ENCODE peak calls at places on chromosomes 13 and 19, in ten cellular contexts. One of them, this sample, is unnamed.

GRCh38 chr13:90632184-90632583 is 715.3 kb upstream of the MIR17HG start:
- DNase-seq in amygdala: no peak
- DNase-seq in activated naive CD4-positive, alpha-beta T cell treated with Interleukin-2 at 50 U/mL for 16 hours: no peak
- DNase-seq in ascending aorta: no peak
- DNase-seq in activated CD8-positive, alpha-beta T cell treated with anti-CD3 and anti-CD28 coated beads for 36 hours: no peak
- DNase-seq in stimulated activated naive CD4-positive, alpha-beta T cell: no peak
- DNase-seq in T-helper 1 cell: no peak
- DNase-seq in activated naive CD8-positive, alpha-beta T cell treated with anti-CD3 and anti-CD28 coated beads for 36 hours: no peak
- DNase-seq in astrocyte of the hippocampus: no peak
- DNase-seq in activated CD4-positive, alpha-beta T cell treated with anti-CD3 and anti-CD28 coated beads, Interleukin-2, amount 50 U/mL, for 24 hours: no peak
- DNase-seq in this sample: no peak

GRCh38 chr19:1456121-1456900 is 6.4 kb downstream of the APC2 start:
- DNase-seq in T-helper 1 cell: no peak
- DNase-seq in activated naive CD4-positive, alpha-beta T cell treated with Interleukin-2 at 50 U/mL for 16 hours: no peak
- DNase-seq in astrocyte of the hippocampus: no peak
- DNase-seq in activated CD4-positive, alpha-beta T cell treated with anti-CD3 and anti-CD28 coated beads, Interleukin-2, amount 50 U/mL, for 24 hours: no peak
- DNase-seq in activated CD8-positive, alpha-beta T cell treated with anti-CD3 and anti-CD28 coated beads for 36 hours: no peak
- DNase-seq in activated naive CD8-positive, alpha-beta T cell treated with anti-CD3 and anti-CD28 coated beads for 36 hours: no peak
- DNase-seq in amygdala: no peak
- DNase-seq in ascending aorta: no peak
- DNase-seq in stimulated activated naive CD4-positive, alpha-beta T cell: no peak
- DNase-seq in this sample: no peak

GRCh38 chr19:2083174-2083854 is 12.8 kb downstream of the MOB3A start:
- DNase-seq in activated CD4-positive, alpha-beta T cell treated with anti-CD3 and anti-CD28 coated beads, Interleukin-2, amount 50 U/mL, for 24 hours: no peak
- DNase-seq in stimulated activated naive CD4-positive, alpha-beta T cell: peak
- DNase-seq in astrocyte of the hippocampus: no peak
- DNase-seq in ascending aorta: no peak
- DNase-seq in activated CD8-positive, alpha-beta T cell treated with anti-CD3 and anti-CD28 coated beads for 36 hours: peak
- DNase-seq in T-helper 1 cell: peak
- DNase-seq in activated naive CD4-positive, alpha-beta T cell treated with Interleukin-2 at 50 U/mL for 16 hours: peak
- DNase-seq in activated naive CD8-positive, alpha-beta T cell treated with anti-CD3 and anti-CD28 coated beads for 36 hours: peak
- DNase-seq in amygdala: no peak
- DNase-seq in this sample: no peak

GRCh38 chr13:110512198-110512740 is 49.3 kb downstream of the RAB20 start:
- DNase-seq in amygdala: no peak
- DNase-seq in activated CD4-positive, alpha-beta T cell treated with anti-CD3 and anti-CD28 coated beads, Interleukin-2, amount 50 U/mL, for 24 hours: no peak
- DNase-seq in astrocyte of the hippocampus: no peak
- DNase-seq in ascending aorta: no peak
- DNase-seq in activated naive CD8-positive, alpha-beta T cell treated with anti-CD3 and anti-CD28 coated beads for 36 hours: no peak
- DNase-seq in stimulated activated naive CD4-positive, alpha-beta T cell: no peak
- DNase-seq in activated naive CD4-positive, alpha-beta T cell treated with Interleukin-2 at 50 U/mL for 16 hours: no peak
- DNase-seq in activated CD8-positive, alpha-beta T cell treated with anti-CD3 and anti-CD28 coated beads for 36 hours: no peak
- DNase-seq in T-helper 1 cell: no peak
- DNase-seq in this sample: no peak

GRCh38 chr19:44640518-44640917 is 3.2 kb upstream of the PVR start:
- DNase-seq in activated naive CD8-positive, alpha-beta T cell treated with anti-CD3 and anti-CD28 coated beads for 36 hours: no peak
- DNase-seq in activated CD8-positive, alpha-beta T cell treated with anti-CD3 and anti-CD28 coated beads for 36 hours: no peak
- DNase-seq in stimulated activated naive CD4-positive, alpha-beta T cell: no peak
- DNase-seq in activated CD4-positive, alpha-beta T cell treated with anti-CD3 and anti-CD28 coated beads, Interleukin-2, amount 50 U/mL, for 24 hours: no peak
- DNase-seq in amygdala: no peak
- DNase-seq in astrocyte of the hippocampus: peak
- DNase-seq in T-helper 1 cell: no peak
- DNase-seq in activated naive CD4-positive, alpha-beta T cell treated with Interleukin-2 at 50 U/mL for 16 hours: no peak
- DNase-seq in ascending aorta: no peak
- DNase-seq in this sample: no peak

GRCh38 chr13:37775871-37776270 is 93.7 kb downstream of the TRPC4 start:
- DNase-seq in stimulated activated naive CD4-positive, alpha-beta T cell: no peak
- DNase-seq in activated CD8-positive, alpha-beta T cell treated with anti-CD3 and anti-CD28 coated beads for 36 hours: no peak
- DNase-seq in amygdala: no peak
- DNase-seq in activated naive CD4-positive, alpha-beta T cell treated with Interleukin-2 at 50 U/mL for 16 hours: no peak
- DNase-seq in T-helper 1 cell: no peak
- DNase-seq in activated naive CD8-positive, alpha-beta T cell treated with anti-CD3 and anti-CD28 coated beads for 36 hours: no peak
- DNase-seq in astrocyte of the hippocampus: peak
- DNase-seq in ascending aorta: no peak
- DNase-seq in activated CD4-positive, alpha-beta T cell treated with anti-CD3 and anti-CD28 coated beads, Interleukin-2, amount 50 U/mL, for 24 hours: no peak
- DNase-seq in this sample: no peak

GRCh38 chr19:41696402-41697197 is 8.5 kb upstream of the CEACAM7 start:
- DNase-seq in activated CD4-positive, alpha-beta T cell treated with anti-CD3 and anti-CD28 coated beads, Interleukin-2, amount 50 U/mL, for 24 hours: no peak
- DNase-seq in ascending aorta: no peak
- DNase-seq in T-helper 1 cell: no peak
- DNase-seq in activated naive CD8-positive, alpha-beta T cell treated with anti-CD3 and anti-CD28 coated beads for 36 hours: no peak
- DNase-seq in astrocyte of the hippocampus: peak
- DNase-seq in activated naive CD4-positive, alpha-beta T cell treated with Interleukin-2 at 50 U/mL for 16 hours: no peak
- DNase-seq in amygdala: no peak
- DNase-seq in stimulated activated naive CD4-positive, alpha-beta T cell: no peak
- DNase-seq in activated CD8-positive, alpha-beta T cell treated with anti-CD3 and anti-CD28 coated beads for 36 hours: peak
- DNase-seq in this sample: no peak

GRCh38 chr13:26616126-26616525 is 58.6 kb downstream of the WASF3 start:
- DNase-seq in ascending aorta: no peak
- DNase-seq in activated naive CD4-positive, alpha-beta T cell treated with Interleukin-2 at 50 U/mL for 16 hours: no peak
- DNase-seq in activated naive CD8-positive, alpha-beta T cell treated with anti-CD3 and anti-CD28 coated beads for 36 hours: no peak
- DNase-seq in stimulated activated naive CD4-positive, alpha-beta T cell: no peak
- DNase-seq in amygdala: no peak
- DNase-seq in astrocyte of the hippocampus: peak
- DNase-seq in activated CD4-positive, alpha-beta T cell treated with anti-CD3 and anti-CD28 coated beads, Interleukin-2, amount 50 U/mL, for 24 hours: no peak
- DNase-seq in T-helper 1 cell: no peak
- DNase-seq in activated CD8-positive, alpha-beta T cell treated with anti-CD3 and anti-CD28 coated beads for 36 hours: no peak
- DNase-seq in this sample: no peak

GRCh38 chr19:33408538-33408937 is 35.0 kb downstream of the CEBPG start:
- DNase-seq in activated naive CD8-positive, alpha-beta T cell treated with anti-CD3 and anti-CD28 coated beads for 36 hours: no peak
- DNase-seq in activated CD4-positive, alpha-beta T cell treated with anti-CD3 and anti-CD28 coated beads, Interleukin-2, amount 50 U/mL, for 24 hours: no peak
- DNase-seq in ascending aorta: no peak
- DNase-seq in activated naive CD4-positive, alpha-beta T cell treated with Interleukin-2 at 50 U/mL for 16 hours: no peak
- DNase-seq in astrocyte of the hippocampus: no peak
- DNase-seq in activated CD8-positive, alpha-beta T cell treated with anti-CD3 and anti-CD28 coated beads for 36 hours: no peak
- DNase-seq in stimulated activated naive CD4-positive, alpha-beta T cell: no peak
- DNase-seq in T-helper 1 cell: no peak
- DNase-seq in amygdala: no peak
- DNase-seq in this sample: no peak

GRCh38 chr13:39263033-39263432 is 224.8 kb downstream of the NHLRC3 start:
- DNase-seq in astrocyte of the hippocampus: peak
- DNase-seq in activated CD4-positive, alpha-beta T cell treated with anti-CD3 and anti-CD28 coated beads, Interleukin-2, amount 50 U/mL, for 24 hours: no peak
- DNase-seq in T-helper 1 cell: peak
- DNase-seq in stimulated activated naive CD4-positive, alpha-beta T cell: no peak
- DNase-seq in activated naive CD8-positive, alpha-beta T cell treated with anti-CD3 and anti-CD28 coated beads for 36 hours: peak
- DNase-seq in ascending aorta: no peak
- DNase-seq in amygdala: peak
- DNase-seq in activated CD8-positive, alpha-beta T cell treated with anti-CD3 and anti-CD28 coated beads for 36 hours: peak
- DNase-seq in activated naive CD4-positive, alpha-beta T cell treated with Interleukin-2 at 50 U/mL for 16 hours: peak
- DNase-seq in this sample: peak

GRCh38 chr19:403221-404036 is 5.5 kb downstream of the C2CD4C start:
- DNase-seq in T-helper 1 cell: no peak
- DNase-seq in activated naive CD4-positive, alpha-beta T cell treated with Interleukin-2 at 50 U/mL for 16 hours: no peak
- DNase-seq in amygdala: no peak
- DNase-seq in activated CD8-positive, alpha-beta T cell treated with anti-CD3 and anti-CD28 coated beads for 36 hours: no peak
- DNase-seq in activated CD4-positive, alpha-beta T cell treated with anti-CD3 and anti-CD28 coated beads, Interleukin-2, amount 50 U/mL, for 24 hours: no peak
- DNase-seq in ascending aorta: no peak
- DNase-seq in astrocyte of the hippocampus: no peak
- DNase-seq in activated naive CD8-positive, alpha-beta T cell treated with anti-CD3 and anti-CD28 coated beads for 36 hours: no peak
- DNase-seq in stimulated activated naive CD4-positive, alpha-beta T cell: no peak
- DNase-seq in this sample: peak

GRCh38 chr13:19606152-19606551 is 27.3 kb upstream of the MPHOSPH8 start:
- DNase-seq in stimulated activated naive CD4-positive, alpha-beta T cell: no peak
- DNase-seq in astrocyte of the hippocampus: no peak
- DNase-seq in ascending aorta: no peak
- DNase-seq in activated CD8-positive, alpha-beta T cell treated with anti-CD3 and anti-CD28 coated beads for 36 hours: no peak
- DNase-seq in amygdala: no peak
- DNase-seq in activated naive CD4-positive, alpha-beta T cell treated with Interleukin-2 at 50 U/mL for 16 hours: no peak
- DNase-seq in activated CD4-positive, alpha-beta T cell treated with anti-CD3 and anti-CD28 coated beads, Interleukin-2, amount 50 U/mL, for 24 hours: no peak
- DNase-seq in T-helper 1 cell: no peak
- DNase-seq in activated naive CD8-positive, alpha-beta T cell treated with anti-CD3 and anti-CD28 coated beads for 36 hours: no peak
- DNase-seq in this sample: no peak

GRCh38 chr19:11482384-11483050 is 1.7 kb upstream of the ELAVL3 start:
- DNase-seq in activated naive CD8-positive, alpha-beta T cell treated with anti-CD3 and anti-CD28 coated beads for 36 hours: peak
- DNase-seq in T-helper 1 cell: peak
- DNase-seq in activated naive CD4-positive, alpha-beta T cell treated with Interleukin-2 at 50 U/mL for 16 hours: peak
- DNase-seq in activated CD4-positive, alpha-beta T cell treated with anti-CD3 and anti-CD28 coated beads, Interleukin-2, amount 50 U/mL, for 24 hours: peak
- DNase-seq in stimulated activated naive CD4-positive, alpha-beta T cell: peak
- DNase-seq in ascending aorta: peak
- DNase-seq in activated CD8-positive, alpha-beta T cell treated with anti-CD3 and anti-CD28 coated beads for 36 hours: peak
- DNase-seq in amygdala: peak
- DNase-seq in astrocyte of the hippocampus: peak
- DNase-seq in this sample: peak

GRCh38 chr13:95641291-95641811 is 3.2 kb downstream of the DZIP1 start:
- DNase-seq in amygdala: no peak
- DNase-seq in astrocyte of the hippocampus: peak
- DNase-seq in activated naive CD4-positive, alpha-beta T cell treated with Interleukin-2 at 50 U/mL for 16 hours: no peak
- DNase-seq in T-helper 1 cell: no peak
- DNase-seq in ascending aorta: no peak
- DNase-seq in activated CD4-positive, alpha-beta T cell treated with anti-CD3 and anti-CD28 coated beads, Interleukin-2, amount 50 U/mL, for 24 hours: no peak
- DNase-seq in stimulated activated naive CD4-positive, alpha-beta T cell: no peak
- DNase-seq in activated CD8-positive, alpha-beta T cell treated with anti-CD3 and anti-CD28 coated beads for 36 hours: no peak
- DNase-seq in activated naive CD8-positive, alpha-beta T cell treated with anti-CD3 and anti-CD28 coated beads for 36 hours: no peak
- DNase-seq in this sample: peak

GRCh38 chr13:72255908-72256307 is 388.9 kb upstream of the DACH1 start:
- DNase-seq in activated CD8-positive, alpha-beta T cell treated with anti-CD3 and anti-CD28 coated beads for 36 hours: peak
- DNase-seq in activated naive CD4-positive, alpha-beta T cell treated with Interleukin-2 at 50 U/mL for 16 hours: no peak
- DNase-seq in T-helper 1 cell: no peak
- DNase-seq in ascending aorta: no peak
- DNase-seq in activated naive CD8-positive, alpha-beta T cell treated with anti-CD3 and anti-CD28 coated beads for 36 hours: no peak
- DNase-seq in activated CD4-positive, alpha-beta T cell treated with anti-CD3 and anti-CD28 coated beads, Interleukin-2, amount 50 U/mL, for 24 hours: no peak
- DNase-seq in stimulated activated naive CD4-positive, alpha-beta T cell: no peak
- DNase-seq in astrocyte of the hippocampus: peak
- DNase-seq in amygdala: peak
- DNase-seq in this sample: peak

GRCh38 chr13:55554741-55555140 is 1586.0 kb upstream of the PRR20A start:
- DNase-seq in amygdala: no peak
- DNase-seq in T-helper 1 cell: no peak
- DNase-seq in activated CD4-positive, alpha-beta T cell treated with anti-CD3 and anti-CD28 coated beads, Interleukin-2, amount 50 U/mL, for 24 hours: no peak
- DNase-seq in astrocyte of the hippocampus: no peak
- DNase-seq in stimulated activated naive CD4-positive, alpha-beta T cell: no peak
- DNase-seq in activated CD8-positive, alpha-beta T cell treated with anti-CD3 and anti-CD28 coated beads for 36 hours: no peak
- DNase-seq in activated naive CD8-positive, alpha-beta T cell treated with anti-CD3 and anti-CD28 coated beads for 36 hours: no peak
- DNase-seq in activated naive CD4-positive, alpha-beta T cell treated with Interleukin-2 at 50 U/mL for 16 hours: no peak
- DNase-seq in ascending aorta: no peak
- DNase-seq in this sample: no peak

GRCh38 chr13:28958018-28958417 is 137.9 kb downstream of the MTUS2 start:
- DNase-seq in ascending aorta: no peak
- DNase-seq in activated CD8-positive, alpha-beta T cell treated with anti-CD3 and anti-CD28 coated beads for 36 hours: no peak
- DNase-seq in T-helper 1 cell: no peak
- DNase-seq in stimulated activated naive CD4-positive, alpha-beta T cell: no peak
- DNase-seq in activated CD4-positive, alpha-beta T cell treated with anti-CD3 and anti-CD28 coated beads, Interleukin-2, amount 50 U/mL, for 24 hours: no peak
- DNase-seq in astrocyte of the hippocampus: no peak
- DNase-seq in activated naive CD4-positive, alpha-beta T cell treated with Interleukin-2 at 50 U/mL for 16 hours: no peak
- DNase-seq in amygdala: no peak
- DNase-seq in activated naive CD8-positive, alpha-beta T cell treated with anti-CD3 and anti-CD28 coated beads for 36 hours: no peak
- DNase-seq in this sample: no peak

GRCh38 chr19:48813123-48813911 is 2.5 kb upstream of the BCAT2 start:
- DNase-seq in activated CD4-positive, alpha-beta T cell treated with anti-CD3 and anti-CD28 coated beads, Interleukin-2, amount 50 U/mL, for 24 hours: no peak
- DNase-seq in ascending aorta: no peak
- DNase-seq in amygdala: no peak
- DNase-seq in activated naive CD8-positive, alpha-beta T cell treated with anti-CD3 and anti-CD28 coated beads for 36 hours: no peak
- DNase-seq in activated CD8-positive, alpha-beta T cell treated with anti-CD3 and anti-CD28 coated beads for 36 hours: no peak
- DNase-seq in activated naive CD4-positive, alpha-beta T cell treated with Interleukin-2 at 50 U/mL for 16 hours: no peak
- DNase-seq in astrocyte of the hippocampus: no peak
- DNase-seq in stimulated activated naive CD4-positive, alpha-beta T cell: no peak
- DNase-seq in T-helper 1 cell: no peak
- DNase-seq in this sample: no peak

GRCh38 chr19:15702590-15702930 is 25.3 kb upstream of the OR10H2 start:
- DNase-seq in stimulated activated naive CD4-positive, alpha-beta T cell: no peak
- DNase-seq in T-helper 1 cell: no peak
- DNase-seq in activated CD4-positive, alpha-beta T cell treated with anti-CD3 and anti-CD28 coated beads, Interleukin-2, amount 50 U/mL, for 24 hours: no peak
- DNase-seq in astrocyte of the hippocampus: peak
- DNase-seq in ascending aorta: peak
- DNase-seq in activated CD8-positive, alpha-beta T cell treated with anti-CD3 and anti-CD28 coated beads for 36 hours: peak
- DNase-seq in amygdala: no peak
- DNase-seq in activated naive CD8-positive, alpha-beta T cell treated with anti-CD3 and anti-CD28 coated beads for 36 hours: no peak
- DNase-seq in activated naive CD4-positive, alpha-beta T cell treated with Interleukin-2 at 50 U/mL for 16 hours: no peak
- DNase-seq in this sample: peak

GRCh38 chr19:39362682-39363657 is 20.7 kb downstream of the SAMD4B start:
- DNase-seq in activated naive CD4-positive, alpha-beta T cell treated with Interleukin-2 at 50 U/mL for 16 hours: no peak
- DNase-seq in activated naive CD8-positive, alpha-beta T cell treated with anti-CD3 and anti-CD28 coated beads for 36 hours: no peak
- DNase-seq in ascending aorta: no peak
- DNase-seq in activated CD8-positive, alpha-beta T cell treated with anti-CD3 and anti-CD28 coated beads for 36 hours: no peak
- DNase-seq in amygdala: no peak
- DNase-seq in activated CD4-positive, alpha-beta T cell treated with anti-CD3 and anti-CD28 coated beads, Interleukin-2, amount 50 U/mL, for 24 hours: no peak
- DNase-seq in astrocyte of the hippocampus: peak
- DNase-seq in stimulated activated naive CD4-positive, alpha-beta T cell: no peak
- DNase-seq in T-helper 1 cell: no peak
- DNase-seq in this sample: no peak

GRCh38 chr13:112064222-112064621 is 2.7 kb upstream of the SOX1 start:
- DNase-seq in activated naive CD4-positive, alpha-beta T cell treated with Interleukin-2 at 50 U/mL for 16 hours: no peak
- DNase-seq in T-helper 1 cell: no peak
- DNase-seq in activated naive CD8-positive, alpha-beta T cell treated with anti-CD3 and anti-CD28 coated beads for 36 hours: no peak
- DNase-seq in activated CD4-positive, alpha-beta T cell treated with anti-CD3 and anti-CD28 coated beads, Interleukin-2, amount 50 U/mL, for 24 hours: no peak
- DNase-seq in astrocyte of the hippocampus: no peak
- DNase-seq in stimulated activated naive CD4-positive, alpha-beta T cell: no peak
- DNase-seq in ascending aorta: no peak
- DNase-seq in activated CD8-positive, alpha-beta T cell treated with anti-CD3 and anti-CD28 coated beads for 36 hours: no peak
- DNase-seq in amygdala: no peak
- DNase-seq in this sample: no peak

GRCh38 chr19:14580623-14581237 is 2.2 kb upstream of the CLEC17A start:
- DNase-seq in ascending aorta: no peak
- DNase-seq in activated CD4-positive, alpha-beta T cell treated with anti-CD3 and anti-CD28 coated beads, Interleukin-2, amount 50 U/mL, for 24 hours: peak
- DNase-seq in amygdala: no peak
- DNase-seq in astrocyte of the hippocampus: no peak
- DNase-seq in activated CD8-positive, alpha-beta T cell treated with anti-CD3 and anti-CD28 coated beads for 36 hours: peak
- DNase-seq in T-helper 1 cell: no peak
- DNase-seq in stimulated activated naive CD4-positive, alpha-beta T cell: no peak
- DNase-seq in activated naive CD8-positive, alpha-beta T cell treated with anti-CD3 and anti-CD28 coated beads for 36 hours: peak
- DNase-seq in activated naive CD4-positive, alpha-beta T cell treated with Interleukin-2 at 50 U/mL for 16 hours: peak
- DNase-seq in this sample: no peak

GRCh38 chr13:112931028-112931934 is 37.7 kb upstream of the MCF2L start:
- DNase-seq in activated naive CD4-positive, alpha-beta T cell treated with Interleukin-2 at 50 U/mL for 16 hours: no peak
- DNase-seq in ascending aorta: no peak
- DNase-seq in amygdala: no peak
- DNase-seq in T-helper 1 cell: no peak
- DNase-seq in astrocyte of the hippocampus: peak
- DNase-seq in activated naive CD8-positive, alpha-beta T cell treated with anti-CD3 and anti-CD28 coated beads for 36 hours: no peak
- DNase-seq in activated CD4-positive, alpha-beta T cell treated with anti-CD3 and anti-CD28 coated beads, Interleukin-2, amount 50 U/mL, for 24 hours: no peak
- DNase-seq in stimulated activated naive CD4-positive, alpha-beta T cell: no peak
- DNase-seq in activated CD8-positive, alpha-beta T cell treated with anti-CD3 and anti-CD28 coated beads for 36 hours: no peak
- DNase-seq in this sample: no peak

GRCh38 chr13:84279166-84279565 is 396.9 kb upstream of the SLITRK1 start:
- DNase-seq in stimulated activated naive CD4-positive, alpha-beta T cell: no peak
- DNase-seq in activated naive CD4-positive, alpha-beta T cell treated with Interleukin-2 at 50 U/mL for 16 hours: no peak
- DNase-seq in ascending aorta: no peak
- DNase-seq in astrocyte of the hippocampus: peak
- DNase-seq in activated naive CD8-positive, alpha-beta T cell treated with anti-CD3 and anti-CD28 coated beads for 36 hours: no peak
- DNase-seq in amygdala: no peak
- DNase-seq in activated CD4-positive, alpha-beta T cell treated with anti-CD3 and anti-CD28 coated beads, Interleukin-2, amount 50 U/mL, for 24 hours: no peak
- DNase-seq in activated CD8-positive, alpha-beta T cell treated with anti-CD3 and anti-CD28 coated beads for 36 hours: no peak
- DNase-seq in T-helper 1 cell: no peak
- DNase-seq in this sample: no peak

GRCh38 chr13:45584816-45585215 is 30.7 kb downstream of the ERICH6B start:
- DNase-seq in astrocyte of the hippocampus: no peak
- DNase-seq in stimulated activated naive CD4-positive, alpha-beta T cell: no peak
- DNase-seq in T-helper 1 cell: no peak
- DNase-seq in activated naive CD8-positive, alpha-beta T cell treated with anti-CD3 and anti-CD28 coated beads for 36 hours: no peak
- DNase-seq in activated CD8-positive, alpha-beta T cell treated with anti-CD3 and anti-CD28 coated beads for 36 hours: no peak
- DNase-seq in activated CD4-positive, alpha-beta T cell treated with anti-CD3 and anti-CD28 coated beads, Interleukin-2, amount 50 U/mL, for 24 hours: no peak
- DNase-seq in ascending aorta: no peak
- DNase-seq in activated naive CD4-positive, alpha-beta T cell treated with Interleukin-2 at 50 U/mL for 16 hours: no peak
- DNase-seq in amygdala: no peak
- DNase-seq in this sample: no peak

GRCh38 chr13:30750036-30750435 is 14.7 kb downstream of the ALOX5AP start:
- DNase-seq in stimulated activated naive CD4-positive, alpha-beta T cell: no peak
- DNase-seq in astrocyte of the hippocampus: no peak
- DNase-seq in activated CD8-positive, alpha-beta T cell treated with anti-CD3 and anti-CD28 coated beads for 36 hours: no peak
- DNase-seq in amygdala: no peak
- DNase-seq in activated naive CD8-positive, alpha-beta T cell treated with anti-CD3 and anti-CD28 coated beads for 36 hours: no peak
- DNase-seq in ascending aorta: no peak
- DNase-seq in activated CD4-positive, alpha-beta T cell treated with anti-CD3 and anti-CD28 coated beads, Interleukin-2, amount 50 U/mL, for 24 hours: no peak
- DNase-seq in T-helper 1 cell: no peak
- DNase-seq in activated naive CD4-positive, alpha-beta T cell treated with Interleukin-2 at 50 U/mL for 16 hours: no peak
- DNase-seq in this sample: no peak

GRCh38 chr19:42295831-42296525 is 6.0 kb upstream of the PRR19 start:
- DNase-seq in stimulated activated naive CD4-positive, alpha-beta T cell: peak
- DNase-seq in activated naive CD4-positive, alpha-beta T cell treated with Interleukin-2 at 50 U/mL for 16 hours: peak
- DNase-seq in activated CD4-positive, alpha-beta T cell treated with anti-CD3 and anti-CD28 coated beads, Interleukin-2, amount 50 U/mL, for 24 hours: peak
- DNase-seq in activated naive CD8-positive, alpha-beta T cell treated with anti-CD3 and anti-CD28 coated beads for 36 hours: peak
- DNase-seq in amygdala: peak
- DNase-seq in ascending aorta: no peak
- DNase-seq in activated CD8-positive, alpha-beta T cell treated with anti-CD3 and anti-CD28 coated beads for 36 hours: peak
- DNase-seq in T-helper 1 cell: peak
- DNase-seq in astrocyte of the hippocampus: peak
- DNase-seq in this sample: peak

GRCh38 chr19:38852231-38853044 is 2.7 kb upstream of the HNRNPL start:
- DNase-seq in activated CD8-positive, alpha-beta T cell treated with anti-CD3 and anti-CD28 coated beads for 36 hours: peak
- DNase-seq in activated naive CD4-positive, alpha-beta T cell treated with Interleukin-2 at 50 U/mL for 16 hours: peak
- DNase-seq in T-helper 1 cell: peak
- DNase-seq in activated naive CD8-positive, alpha-beta T cell treated with anti-CD3 and anti-CD28 coated beads for 36 hours: peak
- DNase-seq in amygdala: no peak
- DNase-seq in activated CD4-positive, alpha-beta T cell treated with anti-CD3 and anti-CD28 coated beads, Interleukin-2, amount 50 U/mL, for 24 hours: no peak
- DNase-seq in astrocyte of the hippocampus: peak
- DNase-seq in ascending aorta: no peak
- DNase-seq in stimulated activated naive CD4-positive, alpha-beta T cell: no peak
- DNase-seq in this sample: peak

This sample was measured in retina.